ENCODE peak calls at places on chromosomes 7 and 10, in four cellular contexts. Q is NCI-H226, S is left ventricle myocardium inferior, C is WTC11. J is an unnamed sample.

GRCh38 chr7:43781726-43782607 is 23.5 kb downstream of the BLVRA start:
- DNase-seq in Q (peak), S (no peak), C (no peak), J (no peak)

GRCh38 chr10:131891196-131891928 is 9.4 kb upstream of the PPP2R2D start:
- DNase-seq in Q (no peak), S (no peak), C (peak), J (no peak)

GRCh38 chr7:117190746-117191435 is 132.0 kb downstream of the WNT2 start:
- DNase-seq in Q (no peak), S (no peak), C (no peak), J (peak)

GRCh38 chr10:132062181-132062515 is 3.6 kb upstream of the JAKMIP3 start:
- DNase-seq in Q (no peak), S (no peak), C (no peak), J (no peak)

GRCh38 chr10:118594392-118595063 is 920 bp downstream of the PRLHR start:
- DNase-seq in Q (no peak), S (no peak), C (peak), J (peak)

GRCh38 chr10:67663449-67664087 is 32.4 kb downstream of the CTNNA3 start:
- DNase-seq in Q (no peak), S (no peak), C (peak), J (no peak)

GRCh38 chr7:79453558-79454324 is at the start of gene MAGI2:
- DNase-seq in Q (peak), S (peak), C (peak), J (peak)

GRCh38 chr7:45001138-45001694 is 1.2 kb downstream of the CCM2 start:
- DNase-seq in Q (no peak), S (no peak), C (peak), J (peak)

GRCh38 chr10:26839966-26840627 is 20.7 kb downstream of the ABI1 start:
- DNase-seq in Q (no peak), S (no peak), C (no peak), J (no peak)

GRCh38 chr7:77330169-77330882 is 85.8 kb downstream of the GSAP start:
- DNase-seq in Q (no peak), S (no peak), C (no peak), J (peak)

GRCh38 chr7:50595538-50596102 is 30.4 kb upstream of the DDC start:
- DNase-seq in Q (peak), S (no peak), C (no peak), J (peak)

GRCh38 chr7:149625339-149625946 is 127.8 kb upstream of the ZNF746 start:
- DNase-seq in Q (no peak), S (peak), C (peak), J (no peak)

GRCh38 chr10:47371629-47372485 is 12.2 kb downstream of the ZNF488 start:
- DNase-seq in Q (no peak), S (no peak), C (no peak), J (no peak)

GRCh38 chr10:110218627-110219026 is 11.2 kb downstream of the MXI1 start:
- DNase-seq in Q (no peak), S (no peak), C (no peak), J (no peak)

GRCh38 chr7:66964391-66964790 is 31.0 kb downstream of the SBDS start:
- DNase-seq in Q (peak), S (no peak), C (no peak), J (no peak)

GRCh38 chr7:77238703-77239136 is 39.1 kb upstream of the FGL2 start:
- DNase-seq in Q (no peak), S (no peak), C (no peak), J (no peak)

GRCh38 chr10:17201165-17202013 is at the start of gene TRDMT1:
- DNase-seq in Q (peak), S (peak), C (peak), J (peak)

GRCh38 chr7:22821702-22822485 is 755 bp downstream of the TOMM7 start:
- DNase-seq in Q (no peak), S (no peak), C (no peak), J (peak)

GRCh38 chr10:46308113-46308415 is 21.3 kb downstream of the ANTXRL start:
- DNase-seq in Q (no peak), S (no peak), C (no peak), J (no peak)

GRCh38 chr7:30859940-30860623 is 51.6 kb upstream of the AQP1 start:
- DNase-seq in Q (no peak), S (no peak), C (no peak), J (no peak)

GRCh38 chr7:105741993-105742392 is 134.4 kb downstream of the ATXN7L1 start:
- DNase-seq in Q (no peak), S (no peak), C (no peak), J (no peak)

J was measured in dermis microvascular lymphatic vessel endothelial cell.